ENCODE peak calls at places on chromosome 2, in four cellular contexts. One of them, this sample, is unnamed.

GRCh38 chr2:43225788-43226557 is 433 bp downstream of the ZFP36L2 start:
- DNase-seq in Peyer's patch: peak; percentile 86
- DNase-seq in AG04450: no peak
- DNase-seq in progenitor cell of endocrine pancreas: peak; percentile 37
- DNase-seq in this sample: peak; percentile 86

GRCh38 chr2:16014802-16015201 is 74.5 kb downstream of the MYCN start:
- DNase-seq in AG04450: no peak
- DNase-seq in Peyer's patch: no peak
- DNase-seq in progenitor cell of endocrine pancreas: no peak
- DNase-seq in this sample: no peak

GRCh38 chr2:168596881-168597280 is 140.8 kb downstream of the CERS6 start:
- DNase-seq in Peyer's patch: no peak
- DNase-seq in progenitor cell of endocrine pancreas: no peak
- DNase-seq in AG04450: no peak
- DNase-seq in this sample: no peak

GRCh38 chr2:28398101-28398834 is 5.6 kb downstream of the FOSL2 start:
- DNase-seq in progenitor cell of endocrine pancreas: no peak
- DNase-seq in Peyer's patch: peak; percentile 50
- DNase-seq in AG04450: no peak
- DNase-seq in this sample: no peak

GRCh38 chr2:176130917-176131616 is 1.6 kb downstream of the HOXD8 start:
- DNase-seq in progenitor cell of endocrine pancreas: no peak
- DNase-seq in Peyer's patch: no peak
- DNase-seq in AG04450: no peak
- DNase-seq in this sample: no peak

GRCh38 chr2:230902180-230902899 is 22.7 kb downstream of the GPR55 start:
- DNase-seq in progenitor cell of endocrine pancreas: peak; percentile 26
- DNase-seq in Peyer's patch: no peak
- DNase-seq in AG04450: peak; percentile 42
- DNase-seq in this sample: peak; percentile 77

GRCh38 chr2:56474412-56475158 is 290.8 kb downstream of the CCDC85A start:
- DNase-seq in AG04450: no peak
- DNase-seq in Peyer's patch: no peak
- DNase-seq in progenitor cell of endocrine pancreas: no peak
- DNase-seq in this sample: no peak

GRCh38 chr2:225165052-225165451 is 122.8 kb upstream of the DOCK10 start:
- DNase-seq in Peyer's patch: no peak
- DNase-seq in AG04450: peak; percentile 18
- DNase-seq in progenitor cell of endocrine pancreas: no peak
- DNase-seq in this sample: no peak

GRCh38 chr2:142259356-142259755 is 128.5 kb upstream of the LRP1B start:
- DNase-seq in progenitor cell of endocrine pancreas: no peak
- DNase-seq in Peyer's patch: no peak
- DNase-seq in AG04450: no peak
- DNase-seq in this sample: no peak

GRCh38 chr2:152432206-152432653 is 97.3 kb downstream of the FMNL2 start:
- DNase-seq in progenitor cell of endocrine pancreas: no peak
- DNase-seq in AG04450: no peak
- DNase-seq in Peyer's patch: no peak
- DNase-seq in this sample: no peak

GRCh38 chr2:23588788-23589187 is 203.8 kb downstream of the KLHL29 start:
- DNase-seq in progenitor cell of endocrine pancreas: no peak
- DNase-seq in AG04450: no peak
- DNase-seq in Peyer's patch: peak; percentile 21
- DNase-seq in this sample: no peak

GRCh38 chr2:181273986-181274385 is 183.2 kb upstream of the ITGA4 start:
- DNase-seq in progenitor cell of endocrine pancreas: no peak
- DNase-seq in AG04450: no peak
- DNase-seq in Peyer's patch: no peak
- DNase-seq in this sample: no peak

GRCh38 chr2:178412047-178412446 is 38.9 kb downstream of the PRKRA start:
- DNase-seq in AG04450: no peak
- DNase-seq in Peyer's patch: peak; percentile 62
- DNase-seq in progenitor cell of endocrine pancreas: no peak
- DNase-seq in this sample: no peak

GRCh38 chr2:158969717-158970521 is 1.5 kb downstream of the TANC1 start:
- DNase-seq in Peyer's patch: peak; percentile 74
- DNase-seq in AG04450: no peak
- DNase-seq in progenitor cell of endocrine pancreas: peak; percentile 39
- DNase-seq in this sample: no peak

GRCh38 chr2:62808554-62808953 is 103.0 kb downstream of the EHBP1 start:
- DNase-seq in progenitor cell of endocrine pancreas: no peak
- DNase-seq in AG04450: no peak
- DNase-seq in Peyer's patch: no peak
- DNase-seq in this sample: no peak

GRCh38 chr2:68925298-68925885 is 27.3 kb downstream of the GKN2 start:
- DNase-seq in Peyer's patch: no peak
- DNase-seq in progenitor cell of endocrine pancreas: peak; percentile 32
- DNase-seq in AG04450: no peak
- DNase-seq in this sample: peak; percentile 58

GRCh38 chr2:169625781-169626180 is 41.6 kb downstream of the PPIG start:
- DNase-seq in progenitor cell of endocrine pancreas: no peak
- DNase-seq in AG04450: no peak
- DNase-seq in Peyer's patch: no peak
- DNase-seq in this sample: no peak

GRCh38 chr2:187013058-187013457 is 164.1 kb upstream of the ZSWIM2 start:
- DNase-seq in progenitor cell of endocrine pancreas: no peak
- DNase-seq in Peyer's patch: no peak
- DNase-seq in AG04450: no peak
- DNase-seq in this sample: no peak

GRCh38 chr2:120754067-120754960 is 18.6 kb downstream of the GLI2 start:
- DNase-seq in AG04450: no peak
- DNase-seq in Peyer's patch: no peak
- DNase-seq in progenitor cell of endocrine pancreas: no peak
- DNase-seq in this sample: no peak

GRCh38 chr2:150142561-150142960 is 344.9 kb downstream of the RND3 start:
- DNase-seq in progenitor cell of endocrine pancreas: no peak
- DNase-seq in Peyer's patch: no peak
- DNase-seq in AG04450: no peak
- DNase-seq in this sample: no peak

GRCh38 chr2:70103531-70104061 is 16.3 kb downstream of the PCBP1 start:
- DNase-seq in AG04450: no peak
- DNase-seq in progenitor cell of endocrine pancreas: no peak
- DNase-seq in Peyer's patch: no peak
- DNase-seq in this sample: peak; percentile 29

GRCh38 chr2:206232287-206233035 is 42.0 kb upstream of the ZDBF2 start:
- DNase-seq in Peyer's patch: no peak
- DNase-seq in AG04450: no peak
- DNase-seq in progenitor cell of endocrine pancreas: no peak
- DNase-seq in this sample: no peak

GRCh38 chr2:71064110-71064611 is 4.3 kb upstream of the NAGK start:
- DNase-seq in Peyer's patch: no peak
- DNase-seq in progenitor cell of endocrine pancreas: no peak
- DNase-seq in AG04450: no peak
- DNase-seq in this sample: peak; percentile 51

GRCh38 chr2:233005096-233005495 is 8.0 kb downstream of the NGEF start:
- DNase-seq in Peyer's patch: no peak
- DNase-seq in AG04450: no peak
- DNase-seq in progenitor cell of endocrine pancreas: no peak
- DNase-seq in this sample: no peak

GRCh38 chr2:178512491-178512890 is 32.2 kb downstream of the PLEKHA3 start:
- DNase-seq in progenitor cell of endocrine pancreas: no peak
- DNase-seq in AG04450: no peak
- DNase-seq in Peyer's patch: no peak
- DNase-seq in this sample: no peak

GRCh38 chr2:169999041-169999440 is 171.8 kb downstream of the UBR3 start:
- DNase-seq in progenitor cell of endocrine pancreas: no peak
- DNase-seq in Peyer's patch: no peak
- DNase-seq in AG04450: no peak
- DNase-seq in this sample: no peak

GRCh38 chr2:23489471-23490400 is 104.8 kb downstream of the KLHL29 start:
- DNase-seq in progenitor cell of endocrine pancreas: no peak
- DNase-seq in Peyer's patch: no peak
- DNase-seq in AG04450: no peak
- DNase-seq in this sample: no peak

GRCh38 chr2:215796160-215796559 is 217.2 kb downstream of the MREG start:
- DNase-seq in AG04450: no peak
- DNase-seq in Peyer's patch: no peak
- DNase-seq in progenitor cell of endocrine pancreas: no peak
- DNase-seq in this sample: no peak

GRCh38 chr2:70188460-70188859 is 2.4 kb downstream of the C2orf42 start:
- DNase-seq in Peyer's patch: no peak
- DNase-seq in AG04450: no peak
- DNase-seq in progenitor cell of endocrine pancreas: no peak
- DNase-seq in this sample: no peak

GRCh38 chr2:95380280-95380679 is 22.2 kb upstream of the FAHD2A start:
- DNase-seq in AG04450: no peak
- DNase-seq in progenitor cell of endocrine pancreas: no peak
- DNase-seq in Peyer's patch: no peak
- DNase-seq in this sample: no peak

GRCh38 chr2:42895134-42895795 is 102.9 kb upstream of the HAAO start:
- DNase-seq in AG04450: no peak
- DNase-seq in Peyer's patch: no peak
- DNase-seq in progenitor cell of endocrine pancreas: no peak
- DNase-seq in this sample: no peak

GRCh38 chr2:23492941-23493340 is 108.0 kb downstream of the KLHL29 start:
- DNase-seq in AG04450: no peak
- DNase-seq in Peyer's patch: no peak
- DNase-seq in progenitor cell of endocrine pancreas: no peak
- DNase-seq in this sample: no peak

GRCh38 chr2:16664052-16664731 is 1.4 kb downstream of the CYRIA start:
- DNase-seq in AG04450: peak; percentile 71
- DNase-seq in progenitor cell of endocrine pancreas: no peak
- DNase-seq in Peyer's patch: no peak
- DNase-seq in this sample: peak; percentile 31

DNA sequence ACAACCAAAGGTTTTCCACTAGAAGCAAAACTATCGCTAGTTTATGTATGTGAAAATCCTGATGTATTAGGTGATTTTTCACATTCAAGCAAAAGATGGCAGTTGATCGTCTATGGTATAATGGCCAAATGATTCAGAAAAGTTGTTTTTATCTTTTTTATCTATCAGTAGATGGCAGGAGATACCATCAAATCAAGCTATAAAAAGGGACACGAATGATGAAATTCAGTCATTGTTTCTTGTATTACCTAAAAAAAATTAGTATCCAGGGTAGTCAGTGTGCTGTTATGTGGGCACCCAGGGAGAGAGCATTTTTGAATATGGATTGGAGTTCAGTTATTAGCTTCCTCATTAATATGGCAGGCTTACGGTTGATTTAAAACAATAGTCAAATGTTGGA is 22.9 kb upstream of the CAVIN2 start:
- DNase-seq in progenitor cell of endocrine pancreas: no peak
- DNase-seq in Peyer's patch: no peak
- DNase-seq in AG04450: no peak
- DNase-seq in this sample: no peak
- TF ChIP-seq CTCF in progenitor cell of endocrine pancreas: no peak
- TF ChIP-seq CTCF in Peyer's patch: no peak
- TF ChIP-seq CTCF in AG04450: no peak
- TF ChIP-seq CTCF in this sample: no peak

DNA sequence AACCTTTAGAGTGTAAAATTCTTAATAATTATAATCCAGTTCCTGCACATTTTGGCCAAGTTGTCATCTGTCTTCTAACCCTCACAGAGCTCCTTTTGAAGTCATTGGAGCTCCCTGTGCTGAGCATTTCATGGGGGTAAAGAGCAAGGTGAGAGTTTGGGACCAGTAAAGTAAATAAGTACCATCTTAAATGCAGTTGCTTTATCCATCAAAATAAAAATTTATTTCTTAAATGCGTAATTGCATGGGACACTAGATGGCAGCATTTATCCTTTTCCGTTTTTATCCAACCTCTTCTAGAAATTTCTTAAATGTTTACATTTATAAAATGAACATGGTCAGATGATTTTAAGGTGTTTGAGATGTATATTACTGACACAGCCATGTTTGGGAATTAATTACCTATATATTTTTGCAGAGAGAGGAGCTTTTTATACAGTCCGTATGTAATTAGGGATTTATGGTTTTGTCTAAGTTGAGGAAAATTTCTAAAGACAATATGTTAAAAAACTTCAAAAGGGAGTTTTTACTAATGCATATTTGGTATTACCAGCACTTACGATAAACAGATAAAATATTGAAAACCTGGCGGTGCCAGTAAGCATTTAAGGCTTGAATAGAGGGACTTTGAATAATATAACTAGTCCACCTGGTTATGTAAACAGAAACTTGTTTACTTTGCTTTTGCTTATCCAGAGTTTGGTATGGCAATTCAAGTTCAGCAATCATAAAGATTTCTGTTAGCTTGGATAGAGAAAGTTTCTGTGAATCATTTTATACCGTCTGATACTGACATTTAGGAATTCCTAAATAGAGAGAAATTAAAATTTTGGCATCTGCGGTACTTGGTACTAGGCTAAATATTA is 54.5 kb downstream of the ACSL3 start:
- DNase-seq in progenitor cell of endocrine pancreas: no peak
- DNase-seq in AG04450: no peak
- DNase-seq in Peyer's patch: no peak
- DNase-seq in this sample: no peak
- TF ChIP-seq CTCF in progenitor cell of endocrine pancreas: peak; percentile 57
- TF ChIP-seq CTCF in AG04450: peak; percentile 61
- TF ChIP-seq CTCF in Peyer's patch: no peak
- TF ChIP-seq CTCF in this sample: peak; percentile 39

GRCh38 chr2:172545408-172546075 is 10.3 kb upstream of the PDK1 start:
- DNase-seq in AG04450: no peak
- DNase-seq in progenitor cell of endocrine pancreas: no peak
- DNase-seq in Peyer's patch: no peak
- DNase-seq in this sample: no peak
- TF ChIP-seq CTCF in AG04450: no peak
- TF ChIP-seq CTCF in progenitor cell of endocrine pancreas: no peak
- TF ChIP-seq CTCF in Peyer's patch: no peak
- TF ChIP-seq CTCF in this sample: no peak

GRCh38 chr2:160290590-160290989 is 90.5 kb upstream of the ITGB6 start:
- DNase-seq in AG04450: no peak
- DNase-seq in progenitor cell of endocrine pancreas: no peak
- DNase-seq in Peyer's patch: no peak
- DNase-seq in this sample: no peak

GRCh38 chr2:160292225-160292624 is 92.2 kb upstream of the ITGB6 start:
- DNase-seq in Peyer's patch: no peak
- DNase-seq in progenitor cell of endocrine pancreas: no peak
- DNase-seq in AG04450: no peak
- DNase-seq in this sample: no peak

GRCh38 chr2:160289803-160290202 is 89.7 kb upstream of the ITGB6 start:
- DNase-seq in AG04450: no peak
- DNase-seq in progenitor cell of endocrine pancreas: no peak
- DNase-seq in Peyer's patch: no peak
- DNase-seq in this sample: no peak

GRCh38 chr2:160293401-160293911 is 93.4 kb upstream of the ITGB6 start:
- DNase-seq in AG04450: peak; percentile 75
- DNase-seq in Peyer's patch: no peak
- DNase-seq in progenitor cell of endocrine pancreas: no peak
- DNase-seq in this sample: no peak

GRCh38 chr2:160291382-160291781 is 91.3 kb upstream of the ITGB6 start:
- DNase-seq in Peyer's patch: no peak
- DNase-seq in AG04450: no peak
- DNase-seq in progenitor cell of endocrine pancreas: no peak
- DNase-seq in this sample: no peak
- TF ChIP-seq CTCF in Peyer's patch: no peak
- TF ChIP-seq CTCF in AG04450: no peak
- TF ChIP-seq CTCF in progenitor cell of endocrine pancreas: no peak
- TF ChIP-seq CTCF in this sample: no peak

This sample was measured in GM10248.